ENCODE peak calls at places on chromosomes 7 and 10, in seven cellular contexts. C is Peyer's patch, V is A673, U is GM23338, A is lower lobe of right lung, P is thoracic aorta, Q is colonic mucosa. R is an unnamed sample.

GRCh38 chr10:78063236-78063635 is 29.6 kb downstream of the RPS24 start:
- DNase-seq in C (no peak), V (no peak), U (no peak), A (no peak), P (no peak), Q (no peak), R (no peak)

GRCh38 chr7:101507791-101508252 is 121.3 kb downstream of the MYL10 start:
- DNase-seq in C (peak; percentile 19), V (peak; percentile 86), U (peak; percentile 97), A (no peak), P (no peak), Q (peak; percentile 48), R (peak; percentile 84)

GRCh38 chr10:88415533-88416130 is 167.5 kb downstream of the RNLS start:
- DNase-seq in C (no peak), V (no peak), U (peak; percentile 37), A (no peak), P (no peak), Q (no peak), R (peak; percentile 15)

GRCh38 chr10:63414481-63415260 is 51.1 kb downstream of the JMJD1C start:
- DNase-seq in C (no peak), V (peak; percentile 23), U (no peak), A (no peak), P (no peak), Q (no peak), R (no peak)

GRCh38 chr10:16314259-16314658 is 122.6 kb upstream of the PTER start:
- DNase-seq in C (no peak), V (no peak), U (peak; percentile 21), A (no peak), P (no peak), Q (no peak), R (no peak)

GRCh38 chr7:87206361-87206760 is 13.2 kb downstream of the TMEM243 start:
- DNase-seq in C (no peak), V (no peak), U (no peak), A (no peak), P (no peak), Q (no peak), R (no peak)

GRCh38 chr7:44224216-44224950 is 23.6 kb downstream of the YKT6 start:
- DNase-seq in C (no peak), V (no peak), U (no peak), A (peak; percentile 34), P (no peak), Q (no peak), R (no peak)

GRCh38 chr10:18010050-18010449 is 58.3 kb downstream of the SLC39A12 start:
- DNase-seq in C (no peak), V (no peak), U (no peak), A (no peak), P (no peak), Q (no peak), R (no peak)

GRCh38 chr10:58666024-58666423 is 153.4 kb downstream of the BICC1 start:
- DNase-seq in C (no peak), V (no peak), U (no peak), A (no peak), P (no peak), Q (peak; percentile 33), R (no peak)

GRCh38 chr7:73602721-73603651 is 21.3 kb downstream of the MLXIPL start:
- DNase-seq in C (no peak), V (no peak), U (peak; percentile 56), A (no peak), P (no peak), Q (no peak), R (no peak)

GRCh38 chr10:25902002-25902401 is 32.0 kb upstream of the MYO3A start:
- DNase-seq in C (no peak), V (no peak), U (no peak), A (no peak), P (no peak), Q (no peak), R (no peak)

GRCh38 chr10:91185239-91185875 is 35.1 kb upstream of the PCGF5 start:
- DNase-seq in C (no peak), V (no peak), U (no peak), A (no peak), P (peak; percentile 19), Q (no peak), R (no peak)

GRCh38 chr10:49228677-49229076 is 40.5 kb upstream of the TMEM273 start:
- DNase-seq in C (no peak), V (no peak), U (no peak), A (no peak), P (no peak), Q (no peak), R (no peak)

GRCh38 chr10:21194510-21194993 is 297.4 kb upstream of the NEBL start:
- DNase-seq in C (no peak), V (peak; percentile 67), U (no peak), A (peak; percentile 48), P (no peak), Q (peak; percentile 76), R (no peak)

GRCh38 chr10:29950391-29950790 is 109.0 kb downstream of the JCAD start:
- DNase-seq in C (no peak), V (no peak), U (no peak), A (no peak), P (no peak), Q (no peak), R (no peak)

GRCh38 chr7:100220833-100221718 is 1.3 kb downstream of the PVRIG start:
- DNase-seq in C (peak; percentile 91), V (no peak), U (no peak), A (no peak), P (no peak), Q (no peak), R (no peak)

GRCh38 chr10:101293007-101293723 is 60.8 kb upstream of the BTRC start:
- DNase-seq in C (no peak), V (no peak), U (peak; percentile 55), A (no peak), P (no peak), Q (no peak), R (no peak)

GRCh38 chr7:131108212-131108980 is 219.3 kb upstream of the MKLN1 start:
- DNase-seq in C (no peak), V (peak; percentile 13), U (no peak), A (no peak), P (no peak), Q (peak; percentile 23), R (no peak)

GRCh38 chr10:12717981-12718707 is 283.4 kb downstream of the CCDC3 start:
- DNase-seq in C (no peak), V (no peak), U (peak; percentile 42), A (no peak), P (no peak), Q (no peak), R (no peak)

GRCh38 chr7:7770228-7770627 is 51.8 kb upstream of the RPA3 start:
- DNase-seq in C (no peak), V (no peak), U (no peak), A (no peak), P (no peak), Q (no peak), R (no peak)

GRCh38 chr10:97570789-97571536 is 1.6 kb upstream of the ANKRD2 start:
- DNase-seq in C (no peak), V (no peak), U (no peak), A (no peak), P (no peak), Q (no peak), R (no peak)

GRCh38 chr7:55022618-55022985 is 3.8 kb downstream of the EGFR start:
- DNase-seq in C (no peak), V (no peak), U (no peak), A (no peak), P (no peak), Q (no peak), R (no peak)

GRCh38 chr10:126041804-126042231 is 145.5 kb downstream of the FANK1 start:
- DNase-seq in C (peak; percentile 91), V (peak; percentile 14), U (peak; percentile 67), A (peak; percentile 91), P (peak; percentile 75), Q (peak; percentile 61), R (peak; percentile 33)

GRCh38 chr7:25763461-25763860 is 388.5 kb upstream of the NFE2L3 start:
- DNase-seq in C (no peak), V (no peak), U (no peak), A (no peak), P (no peak), Q (no peak), R (no peak)

GRCh38 chr7:74542558-74543117 is 88.9 kb downstream of the GTF2IRD1 start:
- DNase-seq in C (no peak), V (peak; percentile 84), U (no peak), A (no peak), P (no peak), Q (peak; percentile 36), R (no peak)

GRCh38 chr10:44965651-44966097 is 6.1 kb downstream of the RASSF4 start:
- DNase-seq in C (no peak), V (no peak), U (no peak), A (no peak), P (no peak), Q (peak; percentile 17), R (no peak)

GRCh38 chr10:103853428-103854264 is 1.7 kb downstream of the SH3PXD2A start:
- DNase-seq in C (no peak), V (no peak), U (no peak), A (no peak), P (no peak), Q (peak; percentile 48), R (no peak)
- H3K4me1 ChIP-seq in C (peaks cover 61% of the 10 kb centered on the region), V (peaks cover 37% of the 10 kb centered on the region), U (peaks cover 10% of the 10 kb centered on the region), A (peaks cover 71% of the 10 kb centered on the region), P (peaks cover 65% of the 10 kb centered on the region), Q (peaks cover 43% of the 10 kb centered on the region), R (peaks cover 4% of the 10 kb centered on the region)

GRCh38 chr7:92133133-92133736 is 1.0 kb downstream of the CYP51A1 start:
- DNase-seq in C (no peak), V (no peak), U (no peak), A (no peak), P (no peak), Q (peak; percentile 22), R (no peak)
- H3K4me1 ChIP-seq in C (peaks cover 12% of the 10 kb centered on the region), V (peaks cover 12% of the 10 kb centered on the region), U (peaks cover 24% of the 10 kb centered on the region), A (peaks cover 11% of the 10 kb centered on the region), P (peaks cover 24% of the 10 kb centered on the region), Q (no peaks in the 10 kb centered on the region), R (no peaks in the 10 kb centered on the region)

GRCh38 chr10:79086822-79087221 is 18.1 kb downstream of the ZMIZ1 start:
- DNase-seq in C (no peak), V (no peak), U (no peak), A (no peak), P (no peak), Q (no peak), R (no peak)

GRCh38 chr10:79082631-79083581 is 14.1 kb downstream of the ZMIZ1 start:
- DNase-seq in C (no peak), V (no peak), U (no peak), A (no peak), P (no peak), Q (no peak), R (no peak)

GRCh38 chr10:79084012-79084971 is 15.5 kb downstream of the ZMIZ1 start:
- DNase-seq in C (peak; percentile 61), V (peak; percentile 72), U (peak; percentile 68), A (peak; percentile 96), P (peak; percentile 91), Q (peak; percentile 93), R (no peak)

GRCh38 chr10:79087721-79088120 is 19.0 kb downstream of the ZMIZ1 start:
- DNase-seq in C (no peak), V (no peak), U (no peak), A (no peak), P (no peak), Q (no peak), R (no peak)

GRCh38 chr10:79084972-79085597 is 16.3 kb downstream of the ZMIZ1 start:
- DNase-seq in C (peak; percentile 62), V (no peak), U (no peak), A (no peak), P (no peak), Q (no peak), R (no peak)
- H3K4me1 ChIP-seq in C (peaks cover 97% of the 10 kb centered on the region), V (peaks cover 21% of the 10 kb centered on the region), U (peaks cover 13% of the 10 kb centered on the region), A (peaks cover 100% of the 10 kb centered on the region), P (peaks cover 81% of the 10 kb centered on the region), Q (peaks cover 46% of the 10 kb centered on the region), R (peaks cover 47% of the 10 kb centered on the region)

GRCh38 chr7:17985473-17986239 is 42.0 kb downstream of the PRPS1L1 start:
- DNase-seq in C (no peak), V (no peak), U (peak; percentile 22), A (no peak), P (no peak), Q (no peak), R (no peak)
- H3K4me1 ChIP-seq in C (peaks cover 15% of the 10 kb centered on the region), V (no peaks in the 10 kb centered on the region), U (no peaks in the 10 kb centered on the region), A (no peaks in the 10 kb centered on the region), P (no peaks in the 10 kb centered on the region), Q (peaks cover 13% of the 10 kb centered on the region), R (no peaks in the 10 kb centered on the region)